ENCODE peak calls at places on chromosome 16, in five cellular contexts. One of them, this sample, is unnamed.

GRCh38 chr16:2090819-2091721 is 43.3 kb downstream of the TSC2 start:
- DNase-seq in K562: peak; percentile 51
- DNase-seq in SK-N-SH: peak; percentile 75
- DNase-seq in H1: peak; percentile 59
- DNase-seq in GM12878: no peak
- DNase-seq in this sample: peak; percentile 68

GRCh38 chr16:16092925-16093624 is 130.2 kb downstream of the ABCC6 start:
- DNase-seq in SK-N-SH: no peak
- DNase-seq in GM12878: no peak
- DNase-seq in H1: no peak
- DNase-seq in K562: no peak
- DNase-seq in this sample: no peak

GRCh38 chr16:28151180-28151579 is 60.6 kb downstream of the XPO6 start:
- DNase-seq in SK-N-SH: no peak
- DNase-seq in H1: no peak
- DNase-seq in K562: no peak
- DNase-seq in GM12878: no peak
- DNase-seq in this sample: no peak

GRCh38 chr16:19330801-19331484 is 45.4 kb downstream of the CLEC19A start:
- DNase-seq in H1: no peak
- DNase-seq in K562: peak; percentile 15
- DNase-seq in SK-N-SH: no peak
- DNase-seq in GM12878: no peak
- DNase-seq in this sample: no peak

GRCh38 chr16:85251225-85251760 is 139.0 kb upstream of the CIBAR2 start:
- DNase-seq in K562: no peak
- DNase-seq in SK-N-SH: no peak
- DNase-seq in GM12878: no peak
- DNase-seq in H1: no peak
- DNase-seq in this sample: no peak

GRCh38 chr16:23207485-23207884 is 24.9 kb downstream of the SCNN1G start:
- DNase-seq in H1: no peak
- DNase-seq in K562: no peak
- DNase-seq in GM12878: no peak
- DNase-seq in SK-N-SH: peak; percentile 57
- DNase-seq in this sample: no peak

GRCh38 chr16:24900230-24900629 is 54.5 kb downstream of the SLC5A11 start:
- DNase-seq in GM12878: no peak
- DNase-seq in SK-N-SH: no peak
- DNase-seq in K562: no peak
- DNase-seq in H1: no peak
- DNase-seq in this sample: no peak

GRCh38 chr16:75745242-75745641 is 19.0 kb upstream of the CPHXL start:
- DNase-seq in SK-N-SH: no peak
- DNase-seq in H1: no peak
- DNase-seq in GM12878: no peak
- DNase-seq in K562: no peak
- DNase-seq in this sample: no peak

GRCh38 chr16:787978-788398 is at the start of gene RPUSD1:
- DNase-seq in K562: no peak
- DNase-seq in GM12878: no peak
- DNase-seq in H1: no peak
- DNase-seq in SK-N-SH: no peak
- DNase-seq in this sample: no peak

GRCh38 chr16:85490971-85491771 is 122.0 kb upstream of the GSE1 start:
- DNase-seq in SK-N-SH: no peak
- DNase-seq in GM12878: no peak
- DNase-seq in K562: peak; percentile 75
- DNase-seq in H1: no peak
- DNase-seq in this sample: no peak

GRCh38 chr16:17205279-17206139 is 265.3 kb downstream of the XYLT1 start:
- DNase-seq in SK-N-SH: no peak
- DNase-seq in GM12878: no peak
- DNase-seq in H1: no peak
- DNase-seq in K562: no peak
- DNase-seq in this sample: peak; percentile 43
- TF ChIP-seq YY1 in SK-N-SH: no peak
- TF ChIP-seq YY1 in GM12878: no peak
- TF ChIP-seq YY1 in H1: no peak
- TF ChIP-seq YY1 in K562: no peak
- TF ChIP-seq YY1 in this sample: no peak

GRCh38 chr16:14356064-14356463 is 274.0 kb downstream of the PARN start:
- DNase-seq in GM12878: no peak
- DNase-seq in K562: no peak
- DNase-seq in SK-N-SH: no peak
- DNase-seq in H1: no peak
- DNase-seq in this sample: no peak

GRCh38 chr16:14358697-14359305 is 271.3 kb downstream of the PARN start:
- DNase-seq in SK-N-SH: no peak
- DNase-seq in H1: no peak
- DNase-seq in K562: no peak
- DNase-seq in GM12878: no peak
- DNase-seq in this sample: no peak

GRCh38 chr16:14360326-14361037 is 269.6 kb downstream of the PARN start:
- DNase-seq in H1: no peak
- DNase-seq in SK-N-SH: no peak
- DNase-seq in GM12878: no peak
- DNase-seq in K562: no peak
- DNase-seq in this sample: no peak

GRCh38 chr16:14354561-14355351 is 275.3 kb downstream of the PARN start:
- DNase-seq in GM12878: peak; percentile 100
- DNase-seq in SK-N-SH: no peak
- DNase-seq in H1: no peak
- DNase-seq in K562: no peak
- DNase-seq in this sample: no peak

GRCh38 chr16:14357328-14357727 is 272.7 kb downstream of the PARN start:
- DNase-seq in GM12878: no peak
- DNase-seq in H1: no peak
- DNase-seq in K562: no peak
- DNase-seq in SK-N-SH: no peak
- DNase-seq in this sample: no peak
- TF ChIP-seq YY1 in GM12878: no peak
- TF ChIP-seq YY1 in H1: no peak
- TF ChIP-seq YY1 in K562: no peak
- TF ChIP-seq YY1 in SK-N-SH: no peak
- TF ChIP-seq YY1 in this sample: no peak

GRCh38 chr16:74667215-74667765 is 613 bp upstream of the RFWD3 start:
- DNase-seq in K562: peak; percentile 46
- DNase-seq in H1: no peak
- DNase-seq in GM12878: no peak
- DNase-seq in SK-N-SH: peak; percentile 24
- DNase-seq in this sample: no peak
- TF ChIP-seq YY1 in K562: no peak
- TF ChIP-seq YY1 in H1: no peak
- TF ChIP-seq YY1 in GM12878: no peak
- TF ChIP-seq YY1 in SK-N-SH: no peak
- TF ChIP-seq YY1 in this sample: no peak

DNA sequence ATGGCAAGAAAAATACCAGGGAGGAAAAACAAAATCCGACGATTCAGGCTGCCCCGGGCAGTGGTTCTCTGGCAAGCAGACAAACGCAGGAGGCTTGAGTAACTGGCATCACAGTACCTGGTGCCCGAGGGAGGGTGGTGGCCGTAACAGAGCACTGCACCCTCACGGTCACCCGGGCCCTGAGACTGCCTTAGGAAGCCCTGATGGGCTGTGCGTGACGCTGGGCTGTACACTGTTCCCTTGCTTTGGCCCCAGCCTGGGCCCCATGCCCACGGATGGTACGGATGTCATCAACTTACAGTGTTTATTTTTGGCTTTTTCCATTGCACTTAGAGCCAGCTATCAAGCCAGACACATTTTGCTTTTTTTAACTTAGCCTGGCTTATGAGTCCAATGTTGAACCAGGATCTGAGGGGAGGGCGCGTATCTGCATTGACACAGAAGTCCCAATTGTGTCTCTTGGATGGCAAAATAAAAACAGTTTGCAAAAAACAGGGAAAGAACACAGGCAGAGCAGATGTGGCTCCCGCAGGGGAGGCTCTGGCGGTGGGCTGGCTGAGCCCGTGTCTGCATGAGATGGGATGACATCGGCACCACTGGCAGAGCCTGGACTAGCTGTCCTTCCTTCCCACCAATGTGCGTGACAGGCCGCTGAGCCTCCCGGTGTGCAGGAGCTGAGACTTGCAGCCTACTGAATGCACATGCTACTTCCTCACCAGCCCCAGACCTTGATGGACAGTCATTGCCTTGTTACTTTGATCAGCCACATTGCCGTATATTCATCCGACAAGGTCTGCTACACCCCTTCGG is 287.7 kb downstream of the FOXL1 start:
- DNase-seq in SK-N-SH: no peak
- DNase-seq in GM12878: no peak
- DNase-seq in K562: no peak
- DNase-seq in H1: no peak
- DNase-seq in this sample: no peak
- TF ChIP-seq YY1 in SK-N-SH: no peak
- TF ChIP-seq YY1 in GM12878: no peak
- TF ChIP-seq YY1 in K562: no peak
- TF ChIP-seq YY1 in H1: no peak
- TF ChIP-seq YY1 in this sample: no peak

GRCh38 chr16:74230126-74230525 is 66.5 kb upstream of the PSMD7 start:
- DNase-seq in K562: no peak
- DNase-seq in GM12878: no peak
- DNase-seq in H1: no peak
- DNase-seq in SK-N-SH: no peak
- DNase-seq in this sample: no peak

GRCh38 chr16:74225278-74225677 is 71.3 kb upstream of the PSMD7 start:
- DNase-seq in H1: no peak
- DNase-seq in GM12878: no peak
- DNase-seq in K562: no peak
- DNase-seq in SK-N-SH: no peak
- DNase-seq in this sample: no peak

GRCh38 chr16:74226361-74226979 is 70.1 kb upstream of the PSMD7 start:
- DNase-seq in K562: no peak
- DNase-seq in SK-N-SH: peak; percentile 37
- DNase-seq in H1: no peak
- DNase-seq in GM12878: no peak
- DNase-seq in this sample: no peak

GRCh38 chr16:74224828-74225227 is 71.8 kb upstream of the PSMD7 start:
- DNase-seq in SK-N-SH: no peak
- DNase-seq in H1: no peak
- DNase-seq in K562: no peak
- DNase-seq in GM12878: no peak
- DNase-seq in this sample: no peak
- TF ChIP-seq YY1 in SK-N-SH: no peak
- TF ChIP-seq YY1 in H1: no peak
- TF ChIP-seq YY1 in K562: no peak
- TF ChIP-seq YY1 in GM12878: no peak
- TF ChIP-seq YY1 in this sample: no peak

GRCh38 chr16:88699180-88699579 is 7.0 kb downstream of the RNF166 start:
- DNase-seq in GM12878: no peak
- DNase-seq in K562: no peak
- DNase-seq in SK-N-SH: no peak
- DNase-seq in H1: no peak
- DNase-seq in this sample: no peak

GRCh38 chr16:88700322-88700635 is 5.9 kb downstream of the RNF166 start:
- DNase-seq in SK-N-SH: no peak
- DNase-seq in H1: no peak
- DNase-seq in K562: no peak
- DNase-seq in GM12878: no peak
- DNase-seq in this sample: no peak

GRCh38 chr16:88701541-88702363 is 4.5 kb downstream of the RNF166 start:
- DNase-seq in SK-N-SH: no peak
- DNase-seq in GM12878: no peak
- DNase-seq in K562: no peak
- DNase-seq in H1: no peak
- DNase-seq in this sample: no peak

GRCh38 chr16:88702364-88703210 is 3.6 kb downstream of the RNF166 start:
- DNase-seq in SK-N-SH: no peak
- DNase-seq in K562: no peak
- DNase-seq in H1: no peak
- DNase-seq in GM12878: no peak
- DNase-seq in this sample: no peak

GRCh38 chr16:88700636-88701482 is 5.3 kb downstream of the RNF166 start:
- DNase-seq in H1: no peak
- DNase-seq in GM12878: peak; percentile 64
- DNase-seq in SK-N-SH: no peak
- DNase-seq in K562: peak; percentile 86
- DNase-seq in this sample: no peak
- TF ChIP-seq YY1 in H1: no peak
- TF ChIP-seq YY1 in GM12878: peak; percentile 36
- TF ChIP-seq YY1 in SK-N-SH: no peak
- TF ChIP-seq YY1 in K562: peak; percentile 28
- TF ChIP-seq YY1 in this sample: no peak

DNA sequence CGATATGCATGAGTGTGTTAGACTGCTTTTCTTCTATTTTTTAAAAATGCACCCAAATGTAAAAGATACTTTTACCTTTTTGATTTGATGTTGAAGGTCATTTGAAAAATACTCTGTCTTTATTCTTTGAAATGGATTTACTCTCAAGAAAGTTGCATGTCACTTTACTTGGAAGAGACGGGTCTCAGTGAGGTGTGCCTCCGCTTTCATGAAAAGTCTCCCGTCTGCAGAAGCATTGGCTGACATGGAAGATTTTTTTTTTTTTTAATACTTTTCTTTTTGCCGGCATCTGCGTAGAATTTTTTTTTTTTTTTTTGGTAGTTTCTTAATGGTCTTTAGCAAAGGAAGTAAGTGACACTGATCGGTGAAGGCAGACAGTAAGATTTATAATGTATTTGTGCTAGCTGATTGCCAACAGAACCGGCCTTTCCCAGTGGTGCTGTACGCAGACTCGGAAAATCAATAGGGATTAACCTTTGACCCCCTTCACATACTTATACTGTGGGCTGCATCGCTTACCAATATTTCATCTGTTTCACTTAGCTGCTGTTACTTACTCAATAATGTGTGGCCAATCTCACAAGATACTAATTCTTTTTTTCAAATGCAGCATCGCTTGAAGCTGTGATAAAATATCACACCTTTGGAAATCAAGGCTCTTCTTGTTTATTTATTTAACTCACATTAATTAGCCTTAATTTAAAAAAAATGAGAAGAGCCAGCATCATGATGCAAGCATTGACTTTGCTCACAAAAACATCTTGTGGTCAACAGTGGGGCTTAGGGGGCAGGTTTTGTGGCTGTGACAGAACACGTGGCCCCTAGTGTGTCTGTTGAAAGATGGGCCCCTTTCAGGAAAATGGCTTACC is 383.9 kb downstream of the WWOX start:
- DNase-seq in H1: no peak
- DNase-seq in SK-N-SH: no peak
- DNase-seq in GM12878: no peak
- DNase-seq in K562: no peak
- DNase-seq in this sample: no peak
- TF ChIP-seq YY1 in H1: no peak
- TF ChIP-seq YY1 in SK-N-SH: no peak
- TF ChIP-seq YY1 in GM12878: no peak
- TF ChIP-seq YY1 in K562: no peak
- TF ChIP-seq YY1 in this sample: no peak